ENCODE peak calls at places on chromosomes 3 and 15, in four cellular contexts. Q is NAMALWA, L is body of pancreas, M is hepatocyte. Y is an unnamed sample.

GRCh38 chr3:190810957-190811356 is 51.5 kb downstream of the GMNC start:
- DNase-seq in M (no peak), L (no peak), Q (no peak), Y (no peak)

GRCh38 chr3:17356581-17356980 is 385.9 kb downstream of the TBC1D5 start:
- DNase-seq in Q (no peak), L (no peak), M (no peak), Y (no peak)

GRCh38 chr3:158101330-158102218 is 4.6 kb downstream of the SHOX2 start:
- DNase-seq in L (no peak), Q (no peak), M (no peak), Y (no peak)

GRCh38 chr15:59555696-59556095 is 55.9 kb upstream of the GCNT3 start:
- DNase-seq in M (no peak), Q (no peak), L (no peak), Y (no peak)

GRCh38 chr3:14177580-14178246 is 688 bp downstream of the XPC start:
- DNase-seq in M (no peak), L (no peak), Q (peak; percentile 31), Y (no peak)

GRCh38 chr15:60392986-60393811 is 4.6 kb downstream of the ANXA2 start:
- DNase-seq in Q (no peak), M (peak; percentile 90), L (peak; percentile 73), Y (peak; percentile 54)

GRCh38 chr3:125143982-125144652 is 68.4 kb downstream of the SLC12A8 start:
- DNase-seq in L (no peak), M (no peak), Q (no peak), Y (no peak)

GRCh38 chr15:100097342-100097899 is 244.4 kb downstream of the ADAMTS17 start:
- DNase-seq in L (no peak), Q (no peak), M (no peak), Y (no peak)

GRCh38 chr3:11613851-11614491 is 29.7 kb downstream of the VGLL4 start:
- DNase-seq in L (no peak), M (no peak), Q (no peak), Y (no peak)

GRCh38 chr15:45669422-45669821 is 34.6 kb downstream of the SQOR start:
- DNase-seq in L (no peak), Q (no peak), M (no peak), Y (no peak)

GRCh38 chr15:68415501-68416157 is 16.3 kb downstream of the ITGA11 start:
- DNase-seq in M (no peak), Q (no peak), L (no peak), Y (no peak)

GRCh38 chr3:44280631-44281030 is 38.9 kb downstream of the TOPAZ1 start:
- DNase-seq in L (no peak), Q (no peak), M (no peak), Y (no peak)

GRCh38 chr15:81480645-81481053 is 106.6 kb upstream of the TMC3 start:
- DNase-seq in Q (peak; percentile 78), L (no peak), M (peak; percentile 86), Y (peak; percentile 79)

GRCh38 chr15:86002444-86002843 is 77.2 kb upstream of the AGBL1 start:
- DNase-seq in L (no peak), Q (no peak), M (no peak), Y (no peak)

GRCh38 chr3:153679711-153680110 is 441.5 kb upstream of the ARHGEF26 start:
- DNase-seq in M (no peak), Q (peak; percentile 60), L (no peak), Y (no peak)

Y was measured in mucosa of descending colon.